ENCODE peak calls at places on chromosomes 13 and 19, in four cellular contexts. U, E, V and I are unnamed samples.

GRCh38 chr19:48190288-48191284 is 20.1 kb downstream of the ZSWIM9 start:
- DNase-seq in U (peak), E (no peak), V (peak), I (peak)

GRCh38 chr19:54106716-54107115 is 4.1 kb downstream of the NDUFA3 start:
- DNase-seq in U (no peak), E (no peak), V (no peak), I (no peak)

GRCh38 chr19:54136086-54136863 is 1.3 kb upstream of the CNOT3 start:
- DNase-seq in U (no peak), E (no peak), V (no peak), I (no peak)

GRCh38 chr13:73782781-73783180 is 351.4 kb downstream of the KLF12 start:
- DNase-seq in U (no peak), E (no peak), V (no peak), I (no peak)

GRCh38 chr13:110107568-110108347 is 199.2 kb downstream of the COL4A1 start:
- DNase-seq in U (no peak), E (peak), V (no peak), I (no peak)

GRCh38 chr13:32852568-32852967 is 163.7 kb upstream of the KL start:
- DNase-seq in U (no peak), E (no peak), V (no peak), I (no peak)

GRCh38 chr13:76245920-76246319 is 609.8 kb downstream of the LMO7 start:
- DNase-seq in U (no peak), E (no peak), V (no peak), I (no peak)

GRCh38 chr19:49515767-49516166 is 3.3 kb downstream of the FCGRT start:
- DNase-seq in U (no peak), E (no peak), V (no peak), I (no peak)

GRCh38 chr19:16135410-16136127 is 7.9 kb upstream of the HSH2D start:
- DNase-seq in U (no peak), E (no peak), V (no peak), I (no peak)

GRCh38 chr19:46860846-46861690 is at the start of gene ARHGAP35:
- DNase-seq in U (no peak), E (no peak), V (no peak), I (no peak)

GRCh38 chr19:3275068-3275582 is 50.7 kb downstream of the CELF5 start:
- DNase-seq in U (no peak), E (no peak), V (peak), I (peak)

GRCh38 chr13:80029170-80029569 is 311.8 kb downstream of the SPRY2 start:
- DNase-seq in U (no peak), E (no peak), V (no peak), I (no peak)

GRCh38 chr19:37519890-37520289 is 13.2 kb downstream of the ZNF793 start:
- DNase-seq in U (peak), E (no peak), V (no peak), I (peak)

GRCh38 chr19:46206176-46206575 is 23.4 kb upstream of the IGFL1 start:
- DNase-seq in U (no peak), E (no peak), V (no peak), I (no peak)

GRCh38 chr13:67588607-67589006 is 358.5 kb upstream of the PCDH9 start:
- DNase-seq in U (no peak), E (no peak), V (no peak), I (no peak)

GRCh38 chr13:77874406-77874805 is 44.2 kb downstream of the EDNRB start:
- DNase-seq in U (no peak), E (no peak), V (no peak), I (peak)

GRCh38 chr13:113042456-113042855 is 63.1 kb upstream of the F7 start:
- DNase-seq in U (no peak), E (no peak), V (no peak), I (no peak)

GRCh38 chr13:30404207-30404606 is 18.1 kb upstream of the UBE2L5 start:
- DNase-seq in U (no peak), E (no peak), V (no peak), I (no peak)

GRCh38 chr13:40494513-40494912 is 171.9 kb downstream of the FOXO1 start:
- DNase-seq in U (no peak), E (no peak), V (no peak), I (no peak)

GRCh38 chr19:48553676-48554384 is 1.9 kb downstream of the SULT2B1 start:
- DNase-seq in U (peak), E (no peak), V (no peak), I (peak)

GRCh38 chr19:50003810-50004419 is 21.3 kb downstream of the VRK3 start:
- DNase-seq in U (peak), E (peak), V (peak), I (peak)

GRCh38 chr13:39942901-39943273 is 287.4 kb downstream of the COG6 start:
- DNase-seq in U (peak), E (peak), V (peak), I (peak)

GRCh38 chr19:41886761-41887710 is 4.1 kb downstream of the ARHGEF1 start:
- DNase-seq in U (no peak), E (no peak), V (peak), I (no peak)

GRCh38 chr13:39810091-39810877 is 154.8 kb downstream of the COG6 start:
- DNase-seq in U (peak), E (no peak), V (no peak), I (no peak)

GRCh38 chr13:27857271-27857670 is 62.5 kb upstream of the PDX1 start:
- DNase-seq in U (no peak), E (no peak), V (no peak), I (no peak)

GRCh38 chr13:30049692-30050091 is 199.3 kb upstream of the UBL3 start:
- DNase-seq in U (peak), E (no peak), V (peak), I (no peak)

GRCh38 chr13:89061821-89062220 is 1390.7 kb downstream of the SLITRK5 start:
- DNase-seq in U (no peak), E (no peak), V (no peak), I (no peak)

GRCh38 chr19:45824041-45824471 is 8.9 kb upstream of the RSPH6A start:
- DNase-seq in U (no peak), E (no peak), V (no peak), I (no peak)